ENCODE peak calls at places on chromosomes 13 and 19, in nine cellular contexts. G is stimulated activated CD8-positive, alpha-beta memory T cell treated with anti-CD3 and anti-CD28 coated beads, Interleukin-12 subunit alpha, Interleukin-12 subunit beta, amount 100 ng/mL, for 4 hours; B is stimulated activated CD4-positive, alpha-beta T cell treated with anti-CD3 and anti-CD28 coated beads, Interleukin-2, amount 100 ng/mL, for 48 hours; W is heart right ventricle; H is iris pigment epithelial cell; Z is activated CD4-positive, alpha-beta T cell treated with anti-CD3 and anti-CD28 coated beads for 24 hours; L is HuH-7; C is pancreas; T is astrocyte of the hippocampus. F is an unnamed sample.
A peak's percentile ranks its signal among the peaks of the same experiment; 100 is the strongest.

GRCh38 chr19:12994701-12995595 is at the start of gene NFIX:
- DNase-seq in G (peak; percentile 54), B (peak; percentile 43), W (peak; percentile 77), H (peak; percentile 56), Z (peak; percentile 40), L (peak; percentile 54), C (peak; percentile 85), T (peak; percentile 89), F (no peak)

GRCh38 chr13:107743983-107744382 is 471.4 kb downstream of the LIG4 start:
- DNase-seq in G (no peak), B (no peak), W (no peak), H (peak; percentile 95), Z (no peak), L (no peak), C (no peak), T (peak; percentile 59), F (no peak)

GRCh38 chr19:19550972-19551861 is 13.2 kb downstream of the CILP2 start:
- DNase-seq in G (no peak), B (no peak), W (no peak), H (no peak), Z (no peak), L (no peak), C (no peak), T (no peak), F (no peak)

GRCh38 chr19:30669329-30670010 is 297.3 kb downstream of the ZNF536 start:
- DNase-seq in G (no peak), B (peak; percentile 51), W (peak; percentile 56), H (peak; percentile 29), Z (peak; percentile 46), L (peak; percentile 68), C (no peak), T (peak; percentile 67), F (no peak)

GRCh38 chr19:47417746-47418594 is 1.4 kb downstream of the MEIS3 start:
- DNase-seq in G (no peak), B (no peak), W (no peak), H (peak; percentile 16), Z (no peak), L (no peak), C (no peak), T (no peak), F (no peak)

GRCh38 chr19:5048727-5049553 is 80.0 kb downstream of the KDM4B start:
- DNase-seq in G (no peak), B (no peak), W (no peak), H (peak; percentile 62), Z (no peak), L (no peak), C (peak; percentile 85), T (peak; percentile 93), F (no peak)

GRCh38 chr13:55761986-55762385 is 1378.7 kb upstream of the PRR20A start:
- DNase-seq in G (no peak), B (no peak), W (no peak), H (no peak), Z (no peak), L (no peak), C (no peak), T (no peak), F (no peak)

GRCh38 chr13:108963846-108964600 is 334.6 kb downstream of the MYO16 start:
- DNase-seq in G (no peak), B (no peak), W (no peak), H (peak; percentile 91), Z (no peak), L (no peak), C (no peak), T (peak; percentile 69), F (no peak)

GRCh38 chr13:111187879-111188643 is 73.0 kb downstream of the ARHGEF7 start:
- DNase-seq in G (no peak), B (no peak), W (no peak), H (peak; percentile 72), Z (no peak), L (no peak), C (no peak), T (peak; percentile 68), F (no peak)

GRCh38 chr13:35936579-35936978 is 194.6 kb downstream of the DCLK1 start:
- DNase-seq in G (no peak), B (no peak), W (no peak), H (no peak), Z (no peak), L (no peak), C (no peak), T (no peak), F (no peak)

GRCh38 chr19:38891791-38892190 is 7.6 kb downstream of the SIRT2 start:
- DNase-seq in G (no peak), B (no peak), W (no peak), H (no peak), Z (no peak), L (no peak), C (no peak), T (no peak), F (no peak)

GRCh38 chr13:107493271-107493670 is 722.1 kb downstream of the LIG4 start:
- DNase-seq in G (no peak), B (no peak), W (no peak), H (no peak), Z (no peak), L (no peak), C (no peak), T (no peak), F (no peak)

GRCh38 chr13:113393226-113393571 is 29.3 kb upstream of the GRTP1 start:
- DNase-seq in G (no peak), B (no peak), W (no peak), H (no peak), Z (no peak), L (no peak), C (peak; percentile 73), T (no peak), F (no peak)

GRCh38 chr13:84400711-84401110 is 518.4 kb upstream of the SLITRK1 start:
- DNase-seq in G (no peak), B (no peak), W (no peak), H (peak; percentile 93), Z (no peak), L (no peak), C (no peak), T (peak; percentile 83), F (no peak)

GRCh38 chr13:69912576-69913074 is 195.0 kb upstream of the ATXN8OS start:
- DNase-seq in G (no peak), B (no peak), W (no peak), H (no peak), Z (no peak), L (no peak), C (no peak), T (no peak), F (no peak)

GRCh38 chr19:10388957-10389356 is 8.6 kb upstream of the TYK2 start:
- DNase-seq in G (peak; percentile 58), B (peak; percentile 87), W (peak; percentile 92), H (peak; percentile 62), Z (peak; percentile 87), L (peak; percentile 70), C (peak; percentile 88), T (peak; percentile 86), F (no peak)

GRCh38 chr19:53870485-53870844 is 2.8 kb downstream of the MYADM start:
- DNase-seq in G (no peak), B (no peak), W (no peak), H (peak; percentile 37), Z (no peak), L (peak; percentile 5), C (no peak), T (no peak), F (no peak)